ENCODE peak calls at places on chromosomes 12 and 14, in ten cellular contexts. N is activated gamma-delta T cell treated with anti-CD3 and anti-CD28 coated beads, Interleukin-2, amount 50 U/mL, for 16 hours; Z is MM.1S; A is nephron progenitor cell; Y is AG08395; Q is body of pancreas; E is PC-3; K is activated CD4-positive, alpha-beta memory T cell treated with anti-CD3 and anti-CD28 coated beads for 36 hours; I is Right ventricle myocardium superior; V is NB4. M is an unnamed sample.

GRCh38 chr12:102990419-102990818 is 32.9 kb downstream of the ASCL1 start:
- DNase-seq in N (no peak), Z (no peak), A (no peak), Y (no peak), Q (no peak), E (no peak), K (no peak), I (no peak), V (no peak), M (no peak)

GRCh38 chr14:96176275-96176674 is 28.4 kb upstream of the BDKRB2 start:
- DNase-seq in N (no peak), Z (no peak), A (no peak), Y (peak), Q (no peak), E (no peak), K (no peak), I (no peak), V (no peak), M (peak)

GRCh38 chr14:93974833-93975232 is 1.5 kb downstream of the ASB2 start:
- DNase-seq in N (no peak), Z (no peak), A (no peak), Y (no peak), Q (no peak), E (no peak), K (no peak), I (peak), V (peak), M (no peak)

GRCh38 chr14:58298477-58298879 is at the start of gene ARID4A:
- DNase-seq in N (peak), Z (no peak), A (peak), Y (peak), Q (no peak), E (no peak), K (peak), I (peak), V (no peak), M (no peak)

GRCh38 chr12:98058838-98059237 is 456.6 kb upstream of the TMPO start:
- DNase-seq in N (no peak), Z (no peak), A (no peak), Y (no peak), Q (no peak), E (no peak), K (no peak), I (no peak), V (no peak), M (no peak)

GRCh38 chr14:61188936-61189808 is 92.0 kb downstream of the TMEM30B start:
- DNase-seq in N (no peak), Z (no peak), A (peak), Y (peak), Q (peak), E (peak), K (peak), I (peak), V (peak), M (peak)

GRCh38 chr12:9707864-9708808 is 24.8 kb downstream of the CLECL1 start:
- DNase-seq in N (peak), Z (peak), A (peak), Y (peak), Q (peak), E (peak), K (peak), I (peak), V (peak), M (peak)

GRCh38 chr14:101442451-101442850 is 118.8 kb upstream of the DIO3 start:
- DNase-seq in N (peak), Z (peak), A (no peak), Y (no peak), Q (no peak), E (no peak), K (peak), I (no peak), V (peak), M (no peak)

GRCh38 chr14:91624757-91625156 is 107.1 kb downstream of the CATSPERB start:
- DNase-seq in N (no peak), Z (no peak), A (no peak), Y (no peak), Q (no peak), E (no peak), K (no peak), I (no peak), V (no peak), M (no peak)

GRCh38 chr12:98422809-98423208 is 92.6 kb upstream of the TMPO start:
- DNase-seq in N (no peak), Z (no peak), A (peak), Y (no peak), Q (no peak), E (peak), K (no peak), I (no peak), V (no peak), M (no peak)

GRCh38 chr14:93654599-93654998 is 133.7 kb downstream of the PRIMA1 start:
- DNase-seq in N (no peak), Z (no peak), A (no peak), Y (no peak), Q (no peak), E (no peak), K (no peak), I (no peak), V (no peak), M (no peak)

GRCh38 chr12:121536929-121537813 is 43.7 kb downstream of the KDM2B start:
- DNase-seq in N (no peak), Z (peak), A (peak), Y (peak), Q (peak), E (peak), K (peak), I (peak), V (peak), M (peak)

GRCh38 chr12:56461235-56462159 is 6.9 kb upstream of the SPRYD4 start:
- DNase-seq in N (no peak), Z (no peak), A (no peak), Y (peak), Q (no peak), E (peak), K (no peak), I (no peak), V (no peak), M (peak)

GRCh38 chr12:678747-679712 is 15.8 kb upstream of the NINJ2 start:
- DNase-seq in N (no peak), Z (no peak), A (no peak), Y (no peak), Q (no peak), E (no peak), K (peak), I (no peak), V (no peak), M (no peak)

GRCh38 chr14:42047421-42048045 is 440.9 kb downstream of the LRFN5 start:
- DNase-seq in N (no peak), Z (no peak), A (no peak), Y (no peak), Q (no peak), E (peak), K (no peak), I (no peak), V (peak), M (no peak)

GRCh38 chr14:77044776-77045569 is 16.5 kb upstream of the IRF2BPL start:
- DNase-seq in N (no peak), Z (no peak), A (no peak), Y (peak), Q (peak), E (peak), K (no peak), I (peak), V (peak), M (peak)

GRCh38 chr12:15469342-15469741 is 147.0 kb downstream of the PTPRO start:
- DNase-seq in N (no peak), Z (no peak), A (no peak), Y (no peak), Q (no peak), E (no peak), K (no peak), I (no peak), V (no peak), M (no peak)

GRCh38 chr14:67636361-67636919 is 16.7 kb downstream of the ARG2 start:
- DNase-seq in N (no peak), Z (no peak), A (no peak), Y (no peak), Q (peak), E (no peak), K (no peak), I (no peak), V (no peak), M (peak)